ENCODE peak calls at places on chromosomes 16 and 17, in nine cellular contexts. Z, F, E, Q, B, Y, V, G and D are unnamed samples.

GRCh38 chr17:9343513-9343912 is 232.1 kb downstream of the STX8 start:
- DNase-seq in Y (peak; percentile 19), V (no peak), F (no peak), B (no peak), E (no peak), G (no peak), Z (no peak), Q (no peak), D (no peak)

GRCh38 chr16:28839899-28840298 is 6.2 kb downstream of the TUFM start:
- DNase-seq in G (no peak), Y (no peak), B (no peak), Q (peak; percentile 23), V (no peak), E (no peak), F (no peak), Z (no peak), D (no peak)

GRCh38 chr17:1730345-1731193 is 6.1 kb downstream of the WDR81 start:
- DNase-seq in B (no peak), G (no peak), E (no peak), Z (no peak), V (peak; percentile 64), Y (no peak), Q (peak; percentile 83), F (no peak), D (no peak)

GRCh38 chr16:1745181-1745899 is 26.0 kb downstream of the NME3 start:
- DNase-seq in B (no peak), F (no peak), E (no peak), G (no peak), Y (no peak), Q (no peak), V (peak; percentile 92), Z (no peak), D (no peak)

GRCh38 chr16:15903960-15904359 is 15.6 kb upstream of the CEP20 start:
- DNase-seq in B (no peak), E (no peak), Q (no peak), V (no peak), G (no peak), F (no peak), Y (no peak), Z (no peak), D (no peak)

GRCh38 chr16:50928065-50928464 is 186.2 kb downstream of the CYLD start:
- DNase-seq in B (no peak), Z (no peak), V (no peak), Y (no peak), E (no peak), Q (no peak), G (no peak), F (no peak), D (no peak)

GRCh38 chr17:17119106-17119505 is 76.8 kb downstream of the MPRIP start:
- DNase-seq in F (no peak), V (no peak), B (no peak), E (no peak), Q (no peak), G (no peak), Y (no peak), Z (no peak), D (no peak)

GRCh38 chr16:1133271-1133670 is 19.6 kb upstream of the CACNA1H start:
- DNase-seq in E (no peak), V (no peak), B (no peak), G (no peak), Q (no peak), Y (no peak), Z (no peak), F (no peak), D (no peak)

GRCh38 chr16:58048494-58048893 is 22.9 kb downstream of the MMP15 start:
- DNase-seq in B (no peak), Z (no peak), Y (no peak), G (no peak), Q (no peak), F (no peak), E (no peak), V (no peak), D (no peak)

GRCh38 chr17:68061512-68062313 is 26.2 kb downstream of the KPNA2 start:
- DNase-seq in Y (no peak), B (no peak), Q (no peak), E (no peak), Z (no peak), G (no peak), F (no peak), V (no peak), D (no peak)

GRCh38 chr16:58339452-58339938 is 44.7 kb upstream of the PRSS54 start:
- DNase-seq in V (peak; percentile 46), Z (no peak), Y (peak; percentile 48), F (no peak), Q (no peak), E (no peak), B (no peak), G (no peak), D (no peak)

GRCh38 chr17:17950347-17950746 is 21.9 kb downstream of the TOM1L2 start:
- DNase-seq in V (no peak), Z (no peak), F (no peak), Y (no peak), Q (no peak), G (no peak), B (no peak), E (no peak), D (no peak)